ENCODE peak calls at places on chromosomes 2 and 18, in nine cellular contexts. C, L, F, P, W, K, A, B and T are unnamed samples.
A peak's percentile ranks its signal among the peaks of the same experiment; 100 is the strongest.

GRCh38 chr2:19677215-19677777 is 224.5 kb downstream of the TTC32 start:
- DNase-seq in C (no peak), L (no peak), F (no peak), P (no peak), W (no peak), K (no peak), A (no peak), B (no peak), T (no peak)

GRCh38 chr2:96144481-96145027 is 686 bp downstream of the DUSP2 start:
- DNase-seq in C (peak; percentile 14), L (no peak), F (no peak), P (no peak), W (no peak), K (peak; percentile 83), A (no peak), B (peak; percentile 7), T (no peak)

GRCh38 chr2:19979932-19980331 is 10.0 kb downstream of the WDR35 start:
- DNase-seq in C (no peak), L (no peak), F (no peak), P (no peak), W (no peak), K (no peak), A (no peak), B (no peak), T (no peak)

GRCh38 chr18:68454511-68455228 is 260.2 kb downstream of the TMX3 start:
- DNase-seq in C (no peak), L (no peak), F (no peak), P (no peak), W (peak; percentile 70), K (no peak), A (no peak), B (peak; percentile 87), T (no peak)

GRCh38 chr18:22822024-22822423 is 111.1 kb upstream of the RBBP8 start:
- DNase-seq in C (no peak), L (no peak), F (no peak), P (no peak), W (peak; percentile 84), K (peak; percentile 16), A (no peak), B (peak; percentile 56), T (peak; percentile 58)

GRCh38 chr2:177078416-177078815 is 134.2 kb upstream of the HNRNPA3 start:
- DNase-seq in C (no peak), L (no peak), F (peak; percentile 47), P (no peak), W (peak; percentile 4), K (no peak), A (peak; percentile 25), B (no peak), T (no peak)

GRCh38 chr2:10331702-10332401 is 29.1 kb downstream of the HPCAL1 start:
- DNase-seq in C (no peak), L (no peak), F (no peak), P (peak; percentile 23), W (no peak), K (no peak), A (no peak), B (no peak), T (no peak)

GRCh38 chr2:232116839-232117238 is 155.3 kb downstream of the DIS3L2 start:
- DNase-seq in C (no peak), L (no peak), F (no peak), P (no peak), W (no peak), K (no peak), A (no peak), B (no peak), T (no peak)